ENCODE peak calls at places on chromosomes 3 and 15, in nine cellular contexts. F is K562, O is tibial nerve, D is sigmoid colon, H is H1, U is transverse colon, I is upper lobe of left lung, Q is A549, J is SK-N-SH. P is an unnamed sample. For H3K4me1, the result is how much of the 10 kb centered on the place peaks cover.

GRCh38 chr3:5195605-5196004 is 8.1 kb downstream of the EDEM1 start:
- DNase-seq in U (no peak), H (no peak), O (no peak), Q (no peak), J (no peak), I (peak), D (no peak), F (no peak), P (no peak)

GRCh38 chr3:193884011-193884410 is 251.9 kb upstream of the HES1 start:
- DNase-seq in O (no peak), H (no peak), U (no peak), F (no peak), Q (no peak), D (no peak), J (no peak), I (no peak), P (no peak)

GRCh38 chr3:54965746-54966145 is 37.9 kb upstream of the LRTM1 start:
- DNase-seq in F (no peak), D (no peak), J (no peak), U (no peak), Q (no peak), H (no peak), O (no peak), I (no peak), P (no peak)

GRCh38 chr15:89341316-89342005 is 6.8 kb upstream of the POLG start:
- DNase-seq in D (no peak), U (no peak), O (no peak), I (peak), Q (no peak), J (no peak), F (no peak), H (no peak), P (no peak)

GRCh38 chr3:35215525-35216500 is 423.5 kb upstream of the ARPP21 start:
- DNase-seq in O (no peak), Q (no peak), J (no peak), U (no peak), I (no peak), F (no peak), H (no peak), D (no peak), P (no peak)

GRCh38 chr15:50685976-50686467 is 575 bp downstream of the TRPM7 start:
- DNase-seq in D (peak), U (peak), H (peak), J (peak), O (peak), Q (peak), I (peak), F (peak), P (peak)

GRCh38 chr3:139561959-139562676 is 22.6 kb upstream of the RBP1 start:
- DNase-seq in U (peak), H (no peak), D (no peak), O (no peak), Q (peak), F (peak), I (no peak), J (peak), P (peak)

GRCh38 chr15:58549013-58549779 is 117.4 kb downstream of the LIPC start:
- DNase-seq in Q (no peak), J (peak), H (no peak), I (no peak), U (no peak), F (no peak), D (no peak), O (no peak), P (no peak)

GRCh38 chr3:12994357-12994606 is 78.9 kb downstream of the IQSEC1 start:
- DNase-seq in U (peak), Q (peak), H (peak), I (peak), F (no peak), O (peak), J (peak), D (peak), P (peak)

GRCh38 chr15:83110361-83110760 is 2.9 kb downstream of the TM6SF1 start:
- DNase-seq in F (no peak), Q (no peak), J (no peak), H (no peak), I (no peak), O (no peak), U (no peak), D (no peak), P (no peak)

GRCh38 chr3:21273256-21273999 is 477.6 kb downstream of the ZNF385D start:
- DNase-seq in H (no peak), U (no peak), O (no peak), I (peak), F (no peak), D (no peak), Q (no peak), J (peak), P (no peak)

GRCh38 chr3:72516361-72516760 is 331.9 kb downstream of the SHQ1 start:
- DNase-seq in J (no peak), F (no peak), D (no peak), I (no peak), O (no peak), U (no peak), Q (no peak), H (no peak), P (no peak)

GRCh38 chr3:72515915-72516314 is 332.3 kb downstream of the SHQ1 start:
- DNase-seq in I (no peak), D (no peak), O (no peak), F (no peak), Q (no peak), H (no peak), U (no peak), J (no peak), P (no peak)

GRCh38 chr3:72520205-72520604 is 328.0 kb downstream of the SHQ1 start:
- DNase-seq in U (no peak), H (no peak), J (no peak), O (no peak), F (no peak), I (no peak), D (no peak), Q (no peak), P (no peak)

GRCh38 chr3:72517325-72517724 is 330.9 kb downstream of the SHQ1 start:
- DNase-seq in D (no peak), U (peak), Q (no peak), O (no peak), F (no peak), J (no peak), H (no peak), I (no peak), P (no peak)

GRCh38 chr3:72517804-72518442 is 330.3 kb downstream of the SHQ1 start:
- DNase-seq in J (peak), U (peak), Q (no peak), H (no peak), I (no peak), D (no peak), O (no peak), F (no peak), P (no peak)
- H3K4me1 ChIP-seq in J (under half), U (under half), Q (under half), H (under half), I (under half), D (under half), O (under half), F (under half), P (under half)

DNA sequence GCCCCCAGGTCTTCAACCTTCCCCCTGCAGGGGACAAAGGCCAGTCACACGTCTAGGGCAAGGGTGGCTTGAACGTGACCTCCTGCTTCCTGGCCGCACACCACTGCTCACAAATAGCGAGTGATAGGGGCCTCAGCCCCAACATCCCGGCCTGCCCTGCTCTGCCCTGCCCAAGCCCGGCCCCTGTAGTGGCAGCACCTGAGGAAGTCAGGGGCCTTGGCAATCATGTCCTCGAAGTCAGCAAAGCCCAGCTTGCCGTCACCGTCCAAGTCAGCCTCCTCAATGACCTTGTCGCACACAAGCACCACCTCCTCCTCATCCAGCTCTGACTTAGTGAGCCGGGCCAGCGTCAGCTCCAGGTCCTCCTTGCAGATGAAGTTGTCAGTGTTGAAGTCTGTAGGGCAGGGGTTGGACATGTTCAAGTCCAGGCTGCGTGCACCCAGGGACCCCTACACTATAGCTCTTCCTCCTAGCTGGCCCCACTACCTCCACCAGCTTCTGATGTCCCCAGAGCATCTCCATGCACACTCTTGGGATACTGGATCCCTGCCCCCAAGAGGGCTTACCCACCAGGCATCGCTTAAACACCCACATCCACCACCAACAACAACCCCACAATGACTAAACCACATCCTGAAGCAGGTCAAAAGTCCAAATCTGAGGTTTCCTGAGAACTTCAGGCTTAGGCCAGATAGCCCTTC is 13.3 kb downstream of the SH2D7 start:
- DNase-seq in D (peak), O (no peak), Q (no peak), U (peak), I (no peak), J (no peak), H (no peak), F (no peak), P (no peak)
- TF ChIP-seq EP300 in D (no peak), O (no peak), Q (no peak), U (no peak), I (no peak), J (no peak), H (no peak), F (no peak), P (no peak)

GRCh38 chr3:170737763-170738162 is 132.2 kb downstream of the RPL22L1 start:
- DNase-seq in J (no peak), U (no peak), D (no peak), O (no peak), H (no peak), F (no peak), Q (no peak), I (no peak), P (no peak)

GRCh38 chr3:170739410-170739809 is 130.6 kb downstream of the RPL22L1 start:
- DNase-seq in F (no peak), I (no peak), Q (no peak), D (no peak), J (no peak), U (no peak), O (no peak), H (no peak), P (no peak)

GRCh38 chr3:170740285-170740684 is 129.7 kb downstream of the RPL22L1 start:
- DNase-seq in D (no peak), U (no peak), H (no peak), I (no peak), F (no peak), J (no peak), Q (no peak), O (no peak), P (no peak)

GRCh38 chr3:170740726-170741591 is 129.0 kb downstream of the RPL22L1 start:
- DNase-seq in I (no peak), D (peak), Q (peak), F (no peak), J (no peak), H (no peak), U (peak), O (peak), P (peak)

DNA sequence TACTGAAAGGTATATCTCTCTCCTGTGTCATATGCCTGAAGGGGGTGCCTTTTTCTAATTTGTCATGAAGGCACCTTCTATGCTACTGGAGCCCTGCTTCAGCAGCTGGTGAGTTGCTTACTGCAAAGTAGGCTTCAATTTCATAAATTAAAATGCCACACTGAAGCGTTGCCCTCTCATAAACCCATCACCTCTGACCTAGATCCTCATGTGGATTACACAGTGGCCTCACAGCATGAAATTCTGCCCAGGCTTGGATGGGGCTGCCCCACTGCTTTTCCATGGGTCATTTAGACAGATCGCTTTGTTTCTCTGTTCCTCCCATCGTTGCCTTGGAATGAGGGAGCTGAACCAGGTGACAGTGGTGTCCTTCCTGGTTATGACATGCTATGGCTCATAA is 131.2 kb downstream of the RPL22L1 start:
- DNase-seq in Q (no peak), U (no peak), H (no peak), I (no peak), F (no peak), D (no peak), O (no peak), J (no peak), P (no peak)
- H3K4me1 ChIP-seq in Q (under half), U (under half), H (under half), I (under half), F (under half), D (under half), O (under half), J (under half), P (under half)

DNA sequence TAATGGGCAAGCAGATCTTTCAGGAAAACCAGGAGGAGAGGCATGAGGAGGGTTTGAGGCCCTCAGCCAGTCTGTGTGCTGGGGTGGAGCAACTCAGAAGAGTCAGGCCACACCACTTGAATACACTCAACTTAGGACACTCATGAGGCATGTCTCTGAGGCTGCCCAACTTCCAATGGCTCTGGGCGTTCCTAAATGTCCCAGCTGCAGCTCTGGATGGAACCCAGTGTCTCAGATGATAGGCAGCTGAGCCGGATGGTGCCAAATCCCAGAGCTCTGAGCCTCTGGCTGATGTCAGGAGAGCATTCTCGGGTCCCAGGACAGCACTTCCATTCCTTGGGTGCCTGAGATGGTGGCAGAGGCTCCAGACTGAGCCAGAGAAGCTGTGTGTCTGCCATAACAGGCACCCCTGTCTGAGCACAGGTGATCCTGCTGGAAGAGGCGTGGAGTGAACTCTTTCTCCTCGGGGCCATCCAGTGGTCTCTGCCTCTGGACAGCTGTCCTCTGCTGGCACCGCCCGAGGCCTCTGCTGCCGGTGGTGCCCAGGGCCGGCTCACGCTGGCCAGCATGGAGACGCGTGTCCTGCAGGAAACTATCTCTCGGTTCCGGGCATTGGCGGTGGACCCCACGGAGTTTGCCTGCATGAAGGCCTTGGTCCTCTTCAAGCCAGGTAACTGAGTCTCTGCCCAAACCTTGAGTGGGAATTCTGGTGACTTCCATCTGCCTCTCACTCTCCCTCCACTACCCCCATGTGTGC is 2.8 kb downstream of the NR2E3 start:
- DNase-seq in I (no peak), F (no peak), U (no peak), Q (no peak), D (no peak), H (no peak), J (no peak), O (no peak), P (no peak)
- TF ChIP-seq EP300 in I (no peak), F (no peak), U (no peak), Q (no peak), D (no peak), H (no peak), J (no peak), O (no peak), P (no peak)

GRCh38 chr15:40744810-40745152 is 10.3 kb downstream of the RMDN3 start:
- DNase-seq in J (no peak), I (no peak), U (no peak), D (peak), Q (no peak), F (no peak), O (no peak), H (no peak), P (no peak)

GRCh38 chr15:40743921-40744809 is 10.9 kb downstream of the RMDN3 start:
- DNase-seq in J (no peak), U (no peak), O (no peak), F (peak), D (peak), Q (peak), I (peak), H (no peak), P (no peak)

GRCh38 chr15:40749151-40749630 is 5.9 kb downstream of the RMDN3 start:
- DNase-seq in F (no peak), U (no peak), Q (no peak), D (no peak), J (no peak), O (no peak), H (no peak), I (no peak), P (no peak)

GRCh38 chr15:40747685-40748631 is 7.1 kb downstream of the RMDN3 start:
- DNase-seq in O (no peak), U (no peak), H (no peak), F (no peak), J (no peak), D (no peak), I (peak), Q (no peak), P (no peak)

DNA sequence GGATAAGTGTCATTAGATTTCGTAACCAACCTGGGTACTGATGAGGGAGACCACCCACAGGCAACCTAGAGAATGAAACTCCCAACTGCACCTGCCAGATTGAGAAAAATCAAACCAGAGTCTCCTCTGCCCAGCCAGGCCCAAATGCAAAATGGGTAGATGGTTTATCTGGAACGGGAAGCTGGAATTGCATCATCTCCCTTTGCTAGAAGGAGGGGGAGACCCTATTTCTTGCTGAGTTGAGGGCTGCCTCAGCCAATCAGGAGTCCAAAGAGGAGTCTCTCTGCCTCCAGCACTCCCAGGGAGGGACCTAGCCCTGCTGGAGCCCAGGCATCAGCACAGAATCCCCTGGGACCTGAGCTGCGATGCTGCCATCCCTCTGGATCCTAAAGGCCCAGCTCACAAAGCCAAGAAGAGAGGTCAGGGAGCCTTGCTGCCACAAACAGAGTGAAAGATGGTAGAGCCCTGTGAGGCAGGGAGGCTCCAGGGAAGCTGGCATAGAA is 8.1 kb downstream of the RMDN3 start:
- DNase-seq in J (peak), H (no peak), O (no peak), F (peak), D (no peak), Q (no peak), I (peak), U (no peak), P (no peak)
- H3K4me1 ChIP-seq in J (under half), H (under half), O (under half), F (half or more), D (under half), Q (under half), I (under half), U (under half), P (under half)

GRCh38 chr3:148532326-148532725 is 165.4 kb upstream of the AGTR1 start:
- DNase-seq in I (no peak), D (no peak), J (no peak), O (no peak), H (no peak), Q (no peak), U (no peak), F (no peak), P (no peak)
- TF ChIP-seq EP300 in I (no peak), D (no peak), J (no peak), O (no peak), H (no peak), Q (no peak), U (no peak), F (no peak), P (no peak)

DNA sequence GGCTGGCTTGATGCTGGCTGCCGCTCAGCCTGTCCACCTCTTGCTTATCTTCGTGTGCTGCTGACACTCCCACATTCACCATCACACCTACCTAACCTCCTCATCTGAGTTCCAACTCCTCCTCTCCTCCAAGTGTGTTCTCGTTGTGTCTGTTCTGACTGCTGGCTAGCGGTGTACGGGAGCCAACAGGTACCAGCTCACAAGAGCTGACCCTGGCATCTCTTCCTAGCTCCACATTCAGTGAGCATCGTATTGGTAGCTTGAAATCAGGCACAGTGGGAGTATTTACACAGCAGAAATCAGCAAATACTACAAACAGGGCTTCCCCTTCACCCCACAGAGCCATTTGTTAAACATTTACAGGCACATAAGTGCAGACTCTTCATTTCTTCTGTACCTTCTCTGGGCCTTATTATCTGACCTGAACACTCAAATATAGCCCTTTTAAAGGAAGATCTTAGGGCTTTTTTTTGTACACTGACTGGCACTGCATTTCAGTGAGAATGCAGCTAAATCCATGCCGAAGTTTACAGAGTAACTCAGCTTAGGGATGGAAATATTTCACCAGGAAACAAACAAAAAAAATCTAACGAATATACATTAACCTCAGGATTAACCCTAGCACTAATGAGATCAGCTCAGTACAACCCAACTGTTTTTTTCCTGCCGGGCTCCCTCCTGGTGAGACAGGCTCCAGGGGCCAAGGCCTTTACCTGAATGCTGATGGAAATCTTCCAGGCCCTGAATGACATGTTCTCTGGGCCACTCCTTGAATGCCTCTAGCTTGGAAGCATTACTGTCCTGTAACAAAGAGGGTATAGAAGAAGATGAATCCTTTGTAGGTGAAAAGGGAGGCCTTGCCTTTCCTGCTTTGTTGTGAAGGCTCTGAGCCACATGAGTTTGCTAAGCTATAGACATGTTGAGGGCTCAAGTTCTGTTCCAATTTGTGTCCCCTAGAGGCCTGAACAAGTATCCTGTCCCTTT is 150.5 kb upstream of the LPP start:
- DNase-seq in H (no peak), O (no peak), J (no peak), F (no peak), D (no peak), Q (peak), U (peak), I (no peak), P (no peak)
- H3K4me1 ChIP-seq in H (under half), O (under half), J (under half), F (under half), D (under half), Q (half or more), U (under half), I (under half), P (under half)